ENCODE peak calls at places on chromosomes 13 and 19, in seven cellular contexts. N is cardiac muscle cell; A is left ventricle myocardium inferior; E is psoas muscle; C is mammary epithelial cell; R is MCF 10A; Z is CD8-positive, alpha-beta T cell. I is an unnamed sample.

GRCh38 chr19:41548954-41549688 is 26.8 kb upstream of the CEACAM21 start:
- DNase-seq in N (peak), A (no peak), E (no peak), C (no peak), R (no peak), Z (peak), I (peak)

GRCh38 chr19:56133858-56134654 is 7.0 kb upstream of the ZNF444 start:
- DNase-seq in N (peak), A (no peak), E (no peak), C (peak), R (peak), Z (no peak), I (peak)

GRCh38 chr19:1026189-1027019 is at the start of gene CNN2:
- DNase-seq in N (peak), A (peak), E (peak), C (peak), R (peak), Z (peak), I (peak)

GRCh38 chr19:38033658-38034150 is 126.7 kb downstream of the SIPA1L3 start:
- DNase-seq in N (no peak), A (no peak), E (no peak), C (no peak), R (no peak), Z (no peak), I (peak)

GRCh38 chr13:84192125-84192524 is 309.9 kb upstream of the SLITRK1 start:
- DNase-seq in N (peak), A (no peak), E (no peak), C (peak), R (peak), Z (no peak), I (no peak)

GRCh38 chr19:53957448-53958167 is 5.1 kb upstream of the CACNG8 start:
- DNase-seq in N (no peak), A (no peak), E (no peak), C (no peak), R (no peak), Z (no peak), I (no peak)

GRCh38 chr19:16232127-16232526 is 34.4 kb downstream of the AP1M1 start:
- DNase-seq in N (no peak), A (no peak), E (no peak), C (no peak), R (no peak), Z (no peak), I (peak)

GRCh38 chr13:95301947-95302386 is 716 bp upstream of the ABCC4 start:
- DNase-seq in N (peak), A (no peak), E (no peak), C (no peak), R (no peak), Z (no peak), I (no peak)

GRCh38 chr13:51425410-51426042 is 27.3 kb downstream of the INTS6 start:
- DNase-seq in N (peak), A (no peak), E (no peak), C (no peak), R (peak), Z (no peak), I (no peak)

GRCh38 chr19:41691268-41691970 is 3.3 kb upstream of the CEACAM7 start:
- DNase-seq in N (peak), A (no peak), E (no peak), C (no peak), R (peak), Z (peak), I (peak)

GRCh38 chr19:4088975-4089374 is 22.3 kb upstream of the ZBTB7A start:
- DNase-seq in N (no peak), A (no peak), E (no peak), C (no peak), R (no peak), Z (peak), I (peak)

GRCh38 chr19:35247526-35248309 is 1.1 kb upstream of the LSR start:
- DNase-seq in N (no peak), A (no peak), E (no peak), C (peak), R (peak), Z (peak), I (peak)

GRCh38 chr13:29654807-29655547 is 59.5 kb upstream of the SLC7A1 start:
- DNase-seq in N (peak), A (no peak), E (no peak), C (peak), R (no peak), Z (no peak), I (no peak)

GRCh38 chr13:48504606-48505369 is 28.1 kb downstream of the RCBTB2 start:
- DNase-seq in N (no peak), A (no peak), E (no peak), C (peak), R (no peak), Z (no peak), I (no peak)

GRCh38 chr19:34363094-34363493 is 1.9 kb upstream of the GPI start:
- DNase-seq in N (no peak), A (no peak), E (no peak), C (no peak), R (no peak), Z (no peak), I (no peak)

GRCh38 chr19:751501-752341 is 809 bp downstream of the MISP start:
- DNase-seq in N (peak), A (no peak), E (no peak), C (peak), R (peak), Z (no peak), I (no peak)

GRCh38 chr19:55464039-55464668 is 397 bp downstream of the C19orf85 start:
- DNase-seq in N (no peak), A (no peak), E (no peak), C (no peak), R (no peak), Z (no peak), I (no peak)

GRCh38 chr13:43572601-43573360 is 214.0 kb downstream of the ENOX1 start:
- DNase-seq in N (no peak), A (no peak), E (no peak), C (peak), R (peak), Z (no peak), I (no peak)

GRCh38 chr13:65830411-65831172 is 1399.5 kb downstream of the PCDH9 start:
- DNase-seq in N (no peak), A (no peak), E (no peak), C (no peak), R (no peak), Z (no peak), I (no peak)

GRCh38 chr13:36096411-36097184 is 34.6 kb downstream of the DCLK1 start:
- DNase-seq in N (peak), A (no peak), E (no peak), C (peak), R (peak), Z (no peak), I (no peak)

GRCh38 chr13:95411641-95412040 is 110.4 kb upstream of the ABCC4 start:
- DNase-seq in N (peak), A (no peak), E (no peak), C (peak), R (peak), Z (no peak), I (no peak)

GRCh38 chr13:24459234-24459633 is 53.3 kb downstream of the PARP4 start:
- DNase-seq in N (peak), A (no peak), E (no peak), C (no peak), R (no peak), Z (no peak), I (peak)

GRCh38 chr19:34639491-34640085 is 37.4 kb downstream of the SCGB2B2 start:
- DNase-seq in N (peak), A (no peak), E (no peak), C (peak), R (peak), Z (peak), I (peak)

GRCh38 chr13:103386341-103386740 is 320.1 kb upstream of the SLC10A2 start:
- DNase-seq in N (peak), A (no peak), E (no peak), C (peak), R (peak), Z (no peak), I (no peak)

GRCh38 chr19:7978196-7978825 is 27.1 kb downstream of the ELAVL1 start:
- DNase-seq in N (no peak), A (no peak), E (peak), C (no peak), R (peak), Z (no peak), I (no peak)

GRCh38 chr13:32880636-32881035 is 135.6 kb upstream of the KL start:
- DNase-seq in N (no peak), A (no peak), E (no peak), C (no peak), R (no peak), Z (no peak), I (no peak)

GRCh38 chr19:50823389-50824042 is at the start of gene KLK1:
- DNase-seq in N (no peak), A (no peak), E (no peak), C (no peak), R (no peak), Z (no peak), I (peak)

GRCh38 chr19:34428549-34429285 is 536 bp downstream of the UBA2 start:
- DNase-seq in N (peak), A (peak), E (peak), C (peak), R (peak), Z (no peak), I (peak)

GRCh38 chr19:49343127-49343526 is 7.9 kb downstream of the CD37 start:
- DNase-seq in N (no peak), A (no peak), E (no peak), C (no peak), R (no peak), Z (no peak), I (peak)

GRCh38 chr13:52130641-52131040 is 1.8 kb upstream of the NEK5 start:
- DNase-seq in N (no peak), A (no peak), E (no peak), C (peak), R (peak), Z (no peak), I (no peak)

GRCh38 chr13:59666504-59666903 is 497.2 kb downstream of the DIAPH3 start:
- DNase-seq in N (peak), A (no peak), E (no peak), C (no peak), R (no peak), Z (no peak), I (peak)

GRCh38 chr13:96053003-96053703 is at the start of gene UGGT2:
- DNase-seq in N (peak), A (peak), E (peak), C (peak), R (peak), Z (no peak), I (peak)

GRCh38 chr13:24500977-24501376 is 11.6 kb downstream of the PARP4 start:
- DNase-seq in N (peak), A (no peak), E (no peak), C (peak), R (peak), Z (no peak), I (no peak)

GRCh38 chr13:34174671-34175145 is 356.8 kb downstream of the RFC3 start:
- DNase-seq in N (peak), A (no peak), E (no peak), C (no peak), R (no peak), Z (no peak), I (no peak)

GRCh38 chr13:78595458-78595818 is 7.9 kb downstream of the POU4F1 start:
- DNase-seq in N (no peak), A (no peak), E (no peak), C (no peak), R (no peak), Z (no peak), I (no peak)

GRCh38 chr13:74221752-74222151 is 87.5 kb upstream of the KLF12 start:
- DNase-seq in N (no peak), A (no peak), E (no peak), C (no peak), R (no peak), Z (no peak), I (no peak)

GRCh38 chr13:97220151-97220900 is 1.8 kb upstream of the MBNL2 start:
- DNase-seq in N (no peak), A (no peak), E (no peak), C (no peak), R (no peak), Z (no peak), I (no peak)

GRCh38 chr13:80923907-80924306 is 583.0 kb upstream of the SPRY2 start:
- DNase-seq in N (peak), A (no peak), E (no peak), C (no peak), R (peak), Z (no peak), I (no peak)
- TF ChIP-seq CTCF in N (peak), A (peak), E (no peak), C (no peak), R (no peak), Z (no peak), I (peak)

DNA sequence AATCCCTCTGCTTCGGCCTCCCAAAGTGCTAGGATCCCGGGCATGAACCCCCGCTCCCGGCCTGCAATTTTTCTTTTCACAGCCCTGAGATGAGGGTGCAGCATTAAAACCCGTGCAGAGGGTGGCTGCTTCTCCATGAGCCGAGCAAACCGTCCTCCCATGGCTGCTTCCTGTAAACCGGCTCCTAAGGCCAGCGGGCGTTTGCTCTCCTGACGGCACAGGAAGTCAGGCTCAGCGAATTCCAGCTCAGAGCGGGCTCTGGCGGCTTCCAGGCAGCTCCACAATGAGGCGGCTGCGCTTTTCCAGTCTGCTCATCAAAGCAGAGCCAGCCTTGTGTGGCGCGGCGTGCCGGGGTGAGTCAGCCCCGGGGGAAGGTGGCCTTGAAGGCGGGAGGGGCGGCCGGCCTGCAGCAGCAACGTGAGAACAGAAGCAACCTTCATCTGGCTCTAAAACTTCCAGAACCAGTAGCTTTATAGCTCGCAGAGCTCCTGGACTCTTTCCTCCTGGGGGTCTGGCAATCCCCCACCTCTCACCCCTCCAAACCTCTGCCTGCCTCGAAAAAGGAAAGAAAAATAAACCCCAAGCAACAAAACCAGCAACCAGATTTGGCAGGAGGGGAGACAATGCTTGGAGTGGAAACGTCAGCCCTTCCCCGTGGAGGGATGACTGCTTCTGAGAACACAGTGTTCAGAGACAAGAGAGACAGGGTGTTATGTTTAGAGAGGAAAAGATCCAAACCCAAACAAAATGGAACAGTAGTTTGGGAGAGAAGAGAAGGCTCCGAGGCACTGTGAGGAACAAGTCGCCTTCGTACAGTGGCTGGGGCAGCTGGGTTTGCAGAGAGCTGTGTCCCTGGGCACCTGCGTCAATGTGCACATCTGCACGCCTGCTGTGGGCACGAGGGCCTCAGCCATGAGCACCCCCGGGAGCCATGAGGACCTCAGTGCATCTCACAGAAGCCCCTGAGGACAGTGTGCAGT is 67.8 kb downstream of the GADD45B start:
- DNase-seq in N (peak), A (peak), E (peak), C (peak), R (peak), Z (peak), I (peak)
- TF ChIP-seq CTCF in N (peak), A (peak), E (peak), C (peak), R (peak), Z (no peak), I (no peak)

GRCh38 chr19:20051841-20052768 is 12.8 kb upstream of the ZNF682 start:
- DNase-seq in N (peak), A (peak), E (peak), C (peak), R (no peak), Z (peak), I (peak)
- TF ChIP-seq CTCF in N (no peak), A (peak), E (no peak), C (no peak), R (no peak), Z (no peak), I (no peak)

GRCh38 chr19:45149129-45149528 is 11.7 kb downstream of the NKPD1 start:
- DNase-seq in N (no peak), A (no peak), E (no peak), C (no peak), R (no peak), Z (no peak), I (no peak)

GRCh38 chr19:45150180-45150579 is 10.6 kb downstream of the NKPD1 start:
- DNase-seq in N (no peak), A (no peak), E (no peak), C (no peak), R (no peak), Z (no peak), I (no peak)

GRCh38 chr19:45146716-45147337 is 14.0 kb downstream of the NKPD1 start:
- DNase-seq in N (no peak), A (no peak), E (no peak), C (no peak), R (no peak), Z (no peak), I (no peak)

GRCh38 chr19:45146251-45146650 is 14.5 kb downstream of the NKPD1 start:
- DNase-seq in N (no peak), A (no peak), E (no peak), C (no peak), R (no peak), Z (no peak), I (no peak)

DNA sequence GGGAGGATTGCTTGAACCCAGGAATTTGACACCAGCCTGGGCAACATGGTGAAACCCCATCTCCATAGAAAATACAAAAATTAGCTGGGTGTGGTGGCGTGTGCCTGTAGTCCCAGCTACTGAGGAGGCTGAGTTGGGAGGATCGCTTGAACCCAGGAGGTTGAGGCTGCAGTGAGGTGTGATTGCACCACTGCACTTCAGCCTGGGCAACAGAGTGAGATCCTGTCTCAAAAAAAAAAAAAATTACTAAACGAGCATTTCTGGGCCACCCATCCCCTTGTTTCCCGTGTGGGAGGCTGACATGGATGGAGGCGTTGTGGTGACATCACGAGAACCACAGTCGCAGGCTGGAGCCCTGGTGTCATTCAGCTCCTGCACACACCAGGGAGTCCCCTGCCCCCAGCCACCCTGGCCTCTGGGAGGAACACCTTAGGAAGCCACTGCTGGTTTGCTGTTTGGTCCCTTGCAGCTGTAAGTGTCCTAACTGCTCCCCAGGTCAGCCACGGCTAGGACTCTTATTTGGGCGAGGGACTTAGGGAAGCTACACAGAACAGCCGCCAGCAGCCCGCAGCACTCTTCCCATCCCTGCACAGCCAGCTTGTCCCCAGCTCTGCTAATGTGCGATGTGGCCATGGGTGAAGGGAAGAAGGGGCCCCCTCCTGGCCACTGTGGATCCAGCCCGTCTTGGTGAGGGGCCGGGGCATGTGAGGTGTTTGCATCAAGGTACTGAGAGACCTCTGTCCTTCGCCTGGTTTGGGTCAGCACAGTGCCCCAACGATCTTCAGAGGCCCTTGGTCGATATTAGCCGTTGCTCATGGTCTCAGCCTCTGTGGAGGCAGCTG is 12.7 kb downstream of the NKPD1 start:
- DNase-seq in N (no peak), A (no peak), E (no peak), C (no peak), R (no peak), Z (no peak), I (no peak)
- TF ChIP-seq CTCF in N (no peak), A (no peak), E (no peak), C (no peak), R (no peak), Z (no peak), I (no peak)

DNA sequence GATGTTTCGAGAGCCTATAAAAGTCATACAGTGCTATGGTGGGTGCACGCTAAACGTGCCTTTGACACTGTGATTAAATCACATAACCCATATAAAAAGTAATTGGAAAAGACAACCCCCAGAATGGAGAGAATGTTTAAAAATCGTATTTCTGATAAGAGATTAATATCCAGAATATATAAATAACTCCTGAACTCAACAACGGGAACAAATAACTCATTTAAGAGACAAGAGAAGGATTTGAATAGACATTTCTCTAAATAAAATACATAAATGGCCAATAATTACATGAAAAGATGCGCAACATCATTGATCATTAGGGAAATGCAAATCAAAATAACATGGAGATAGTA is 37.0 kb upstream of the IGFL4 start:
- DNase-seq in N (no peak), A (no peak), E (no peak), C (no peak), R (no peak), Z (no peak), I (no peak)
- TF ChIP-seq CTCF in N (no peak), A (no peak), E (no peak), C (no peak), R (no peak), Z (no peak), I (no peak)

DNA sequence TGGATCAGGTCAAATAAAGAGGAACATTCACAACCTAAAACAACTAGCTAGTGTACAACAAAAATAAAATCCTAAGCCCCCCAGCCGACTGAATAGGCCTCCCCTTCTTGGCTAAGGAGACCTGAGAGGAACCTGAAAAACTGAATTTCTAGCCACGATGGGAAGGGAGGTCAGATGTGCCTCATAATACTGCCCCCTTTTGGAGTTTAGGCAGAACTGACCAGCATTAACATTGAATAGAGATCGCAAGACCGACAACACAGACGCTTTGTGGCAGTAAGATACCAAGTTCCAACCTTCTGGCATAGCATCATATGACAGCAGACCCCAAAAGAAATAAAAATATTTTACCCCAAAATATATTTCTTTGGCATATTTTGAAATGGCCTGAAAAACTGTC is 15.9 kb downstream of the CBY2 start:
- DNase-seq in N (peak), A (no peak), E (no peak), C (peak), R (peak), Z (no peak), I (peak)
- TF ChIP-seq CTCF in N (peak), A (peak), E (no peak), C (peak), R (peak), Z (peak), I (peak)